ENCODE peak calls at places on chromosomes 7 and 10, in five cellular contexts. J, I, O, G and T are unnamed samples.

GRCh38 chr10:68154211-68154497 is 44.9 kb downstream of the MYPN start:
- DNase-seq in G (no peak), O (peak), J (no peak), I (no peak), T (peak)

GRCh38 chr10:47190301-47190700 is 109.7 kb upstream of the GDF10 start:
- DNase-seq in G (no peak), I (peak), J (no peak), O (no peak), T (peak)

GRCh38 chr10:35700490-35700887 is 58.4 kb upstream of the FZD8 start:
- DNase-seq in O (no peak), J (no peak), G (no peak), I (no peak), T (no peak)

GRCh38 chr7:6653101-6653995 is 16.2 kb downstream of the ZNF316 start:
- DNase-seq in G (no peak), I (no peak), J (no peak), O (no peak), T (no peak)

GRCh38 chr10:132748545-132749427 is 37.2 kb downstream of the NKX6-2 start:
- DNase-seq in G (no peak), I (no peak), O (peak), J (no peak), T (no peak)

GRCh38 chr7:154857728-154858681 is 144.9 kb downstream of the PAXIP1 start:
- DNase-seq in I (no peak), O (no peak), J (no peak), G (no peak), T (peak)

GRCh38 chr7:4833691-4834600 is 27.9 kb downstream of the PAPOLB start:
- DNase-seq in I (no peak), G (no peak), O (no peak), J (no peak), T (no peak)

GRCh38 chr7:78367280-78367773 is 568.8 kb downstream of the PHTF2 start:
- DNase-seq in J (no peak), G (no peak), I (no peak), O (no peak), T (no peak)

GRCh38 chr10:75101416-75102251 is 9.8 kb upstream of the SAMD8 start:
- DNase-seq in G (no peak), J (no peak), I (no peak), O (no peak), T (no peak)

GRCh38 chr7:149620961-149621360 is 123.4 kb upstream of the ZNF746 start:
- DNase-seq in J (no peak), G (no peak), O (no peak), I (no peak), T (no peak)

GRCh38 chr10:60422809-60423208 is 33.1 kb upstream of the ANK3 start:
- DNase-seq in G (no peak), J (no peak), I (no peak), O (no peak), T (no peak)

GRCh38 chr7:139108256-139109187 is 998 bp downstream of the ZC3HAV1 start:
- DNase-seq in J (peak), I (peak), G (no peak), O (peak), T (peak)

GRCh38 chr7:54824655-54825054 is 65.6 kb upstream of the SEC61G start:
- DNase-seq in I (peak), O (no peak), J (no peak), G (no peak), T (no peak)

GRCh38 chr10:80530251-80530650 is 7.5 kb upstream of the SH2D4B start:
- DNase-seq in J (no peak), G (no peak), O (no peak), I (no peak), T (peak)

GRCh38 chr7:69698109-69698840 is 100.0 kb downstream of the AUTS2 start:
- DNase-seq in I (no peak), O (peak), J (no peak), G (no peak), T (no peak)

GRCh38 chr7:135742371-135742770 is 6.2 kb downstream of the FAM180A start:
- DNase-seq in J (no peak), O (no peak), I (no peak), G (no peak), T (no peak)

GRCh38 chr10:101767600-101767945 is 8.3 kb downstream of the FGF8 start:
- DNase-seq in G (no peak), O (no peak), I (no peak), J (no peak), T (no peak)

GRCh38 chr7:100763556-100764140 is 30.3 kb downstream of the ZAN start:
- DNase-seq in J (no peak), O (no peak), G (no peak), I (no peak), T (no peak)

GRCh38 chr7:1926908-1927306 is 256.8 kb downstream of the ELFN1 start:
- DNase-seq in O (no peak), I (no peak), G (no peak), J (no peak), T (no peak)

GRCh38 chr10:125294109-125294508 is 133.7 kb upstream of the CTBP2 start:
- DNase-seq in I (no peak), O (no peak), J (no peak), G (no peak), T (peak)

GRCh38 chr7:27714831-27715444 is 25.0 kb upstream of the TAX1BP1 start:
- DNase-seq in G (no peak), O (no peak), J (no peak), I (peak), T (no peak)

GRCh38 chr10:103917326-103918052 is 495 bp downstream of the STN1 start:
- DNase-seq in O (no peak), J (no peak), G (no peak), I (no peak), T (peak)

GRCh38 chr10:126062132-126063032 is 166.0 kb downstream of the FANK1 start:
- DNase-seq in O (no peak), J (no peak), G (no peak), I (peak), T (peak)

GRCh38 chr7:1293950-1294728 is 61.5 kb downstream of the UNCX start:
- DNase-seq in J (no peak), I (no peak), G (no peak), O (no peak), T (no peak)